ENCODE peak calls at places on chromosomes 2 and 18, in ten cellular contexts. J, H, S, P, Q, I, F, G, W and L are unnamed samples.

GRCh38 chr2:221254281-221254680 is 317.8 kb downstream of the EPHA4 start:
- DNase-seq in J (no peak), H (no peak), S (no peak), P (no peak), Q (no peak), I (no peak), F (no peak), G (no peak), W (peak), L (no peak)

GRCh38 chr2:238488347-238488826 is 61.7 kb downstream of the ASB1 start:
- DNase-seq in J (no peak), H (no peak), S (no peak), P (no peak), Q (no peak), I (no peak), F (no peak), G (no peak), W (no peak), L (no peak)

GRCh38 chr2:234269769-234270204 is 219.3 kb downstream of the SPP2 start:
- DNase-seq in J (no peak), H (peak), S (peak), P (no peak), Q (no peak), I (no peak), F (no peak), G (no peak), W (no peak), L (peak)

GRCh38 chr2:2104331-2104730 is 226.7 kb downstream of the MYT1L start:
- DNase-seq in J (no peak), H (no peak), S (no peak), P (no peak), Q (no peak), I (no peak), F (no peak), G (no peak), W (no peak), L (no peak)

GRCh38 chr2:8346706-8347430 is 335.0 kb upstream of the ID2 start:
- DNase-seq in J (no peak), H (no peak), S (no peak), P (no peak), Q (no peak), I (no peak), F (no peak), G (no peak), W (no peak), L (no peak)

GRCh38 chr2:40451926-40452605 is at the start of gene SLC8A1:
- DNase-seq in J (no peak), H (peak), S (no peak), P (no peak), Q (no peak), I (no peak), F (peak), G (peak), W (peak), L (peak)

GRCh38 chr2:133146893-133147292 is 421.4 kb downstream of the NCKAP5 start:
- DNase-seq in J (no peak), H (peak), S (no peak), P (no peak), Q (no peak), I (no peak), F (no peak), G (no peak), W (peak), L (no peak)

GRCh38 chr18:46917808-46918600 is 602 bp downstream of the KATNAL2 start:
- DNase-seq in J (peak), H (peak), S (no peak), P (no peak), Q (peak), I (no peak), F (peak), G (peak), W (peak), L (peak)

GRCh38 chr2:383888-384287 is 96.0 kb upstream of the ALKAL2 start:
- DNase-seq in J (no peak), H (no peak), S (no peak), P (no peak), Q (no peak), I (no peak), F (no peak), G (no peak), W (no peak), L (no peak)